ENCODE peak calls at places on chromosomes 1 and 21, in four cellular contexts. One of them, this sample, is unnamed.

GRCh38 chr1:179817056-179817455 is 60.5 kb downstream of the TOR1AIP2 start:
- DNase-seq in K562: no peak
- DNase-seq in GM12878: no peak
- DNase-seq in HepG2: no peak
- DNase-seq in this sample: no peak

GRCh38 chr1:3902111-3902511 is 2.0 kb upstream of the C1orf174 start:
- DNase-seq in K562: no peak
- DNase-seq in GM12878: no peak
- DNase-seq in HepG2: no peak
- DNase-seq in this sample: no peak

GRCh38 chr1:3898994-3899775 is 887 bp downstream of the C1orf174 start:
- DNase-seq in K562: no peak
- DNase-seq in GM12878: no peak
- DNase-seq in HepG2: peak; percentile 43
- DNase-seq in this sample: no peak

GRCh38 chr1:54989968-54990810 is 8.5 kb upstream of the BSND start:
- DNase-seq in K562: no peak
- DNase-seq in GM12878: no peak
- DNase-seq in HepG2: no peak
- DNase-seq in this sample: no peak

GRCh38 chr1:62875676-62876075 is 91.7 kb downstream of the ATG4C start:
- DNase-seq in K562: no peak
- DNase-seq in GM12878: no peak
- DNase-seq in HepG2: no peak
- DNase-seq in this sample: no peak

GRCh38 chr1:25695066-25695990 is 78.7 kb downstream of the MAN1C1 start:
- DNase-seq in K562: peak; percentile 46
- DNase-seq in GM12878: no peak
- DNase-seq in HepG2: peak; percentile 66
- DNase-seq in this sample: peak; percentile 54

GRCh38 chr21:26469789-26470188 is 103.3 kb downstream of the CYYR1 start:
- DNase-seq in K562: no peak
- DNase-seq in GM12878: no peak
- DNase-seq in HepG2: no peak
- DNase-seq in this sample: no peak

GRCh38 chr1:221392453-221392852 is 349.4 kb downstream of the DUSP10 start:
- DNase-seq in K562: no peak
- DNase-seq in GM12878: no peak
- DNase-seq in HepG2: no peak
- DNase-seq in this sample: no peak

GRCh38 chr1:236016782-236017400 is 48.0 kb downstream of the NID1 start:
- DNase-seq in K562: no peak
- DNase-seq in GM12878: no peak
- DNase-seq in HepG2: no peak
- DNase-seq in this sample: no peak

GRCh38 chr1:209556159-209556690 is 27.3 kb upstream of the CAMK1G start:
- DNase-seq in K562: no peak
- DNase-seq in GM12878: no peak
- DNase-seq in HepG2: no peak
- DNase-seq in this sample: no peak

GRCh38 chr1:115365738-115366137 is 27.7 kb upstream of the NGF start:
- DNase-seq in K562: no peak
- DNase-seq in GM12878: no peak
- DNase-seq in HepG2: no peak
- DNase-seq in this sample: no peak

GRCh38 chr1:224486801-224487583 is 52.4 kb upstream of the WDR26 start:
- DNase-seq in K562: no peak
- DNase-seq in GM12878: no peak
- DNase-seq in HepG2: no peak
- DNase-seq in this sample: no peak

GRCh38 chr1:160779662-160780397 is 16.1 kb upstream of the LY9 start:
- DNase-seq in K562: peak; percentile 75
- DNase-seq in GM12878: no peak
- DNase-seq in HepG2: peak; percentile 58
- DNase-seq in this sample: peak; percentile 84

GRCh38 chr1:200058341-200058740 is 30.8 kb downstream of the NR5A2 start:
- DNase-seq in K562: no peak
- DNase-seq in GM12878: no peak
- DNase-seq in HepG2: no peak
- DNase-seq in this sample: no peak

GRCh38 chr1:93839756-93840155 is 39.2 kb downstream of the DNTTIP2 start:
- DNase-seq in K562: no peak
- DNase-seq in GM12878: no peak
- DNase-seq in HepG2: no peak
- DNase-seq in this sample: no peak

GRCh38 chr1:79044974-79045650 is 38.6 kb upstream of the ADGRL4 start:
- DNase-seq in K562: no peak
- DNase-seq in GM12878: no peak
- DNase-seq in HepG2: no peak
- DNase-seq in this sample: peak; percentile 46

GRCh38 chr1:5161372-5161771 is 507.0 kb downstream of the AJAP1 start:
- DNase-seq in K562: no peak
- DNase-seq in GM12878: no peak
- DNase-seq in HepG2: no peak
- DNase-seq in this sample: no peak

GRCh38 chr1:221336141-221336540 is 405.7 kb downstream of the DUSP10 start:
- DNase-seq in K562: no peak
- DNase-seq in GM12878: no peak
- DNase-seq in HepG2: peak; percentile 11
- DNase-seq in this sample: no peak

GRCh38 chr1:223711173-223711572 is 1.2 kb upstream of the CAPN2 start:
- DNase-seq in K562: no peak
- DNase-seq in GM12878: no peak
- DNase-seq in HepG2: no peak
- DNase-seq in this sample: no peak

GRCh38 chr1:227058321-227058751 is 118.2 kb downstream of the COQ8A start:
- DNase-seq in K562: no peak
- DNase-seq in GM12878: no peak
- DNase-seq in HepG2: no peak
- DNase-seq in this sample: no peak

GRCh38 chr1:32179443-32180185 is at the start of gene TXLNA:
- DNase-seq in K562: peak; percentile 99
- DNase-seq in GM12878: peak; percentile 60
- DNase-seq in HepG2: peak; percentile 86
- DNase-seq in this sample: peak; percentile 92

GRCh38 chr1:232524056-232524455 is 105.9 kb downstream of the SIPA1L2 start:
- DNase-seq in K562: no peak
- DNase-seq in GM12878: no peak
- DNase-seq in HepG2: no peak
- DNase-seq in this sample: no peak

GRCh38 chr1:102550729-102551384 is 554.1 kb upstream of the OLFM3 start:
- DNase-seq in K562: no peak
- DNase-seq in GM12878: no peak
- DNase-seq in HepG2: peak; percentile 22
- DNase-seq in this sample: peak; percentile 75

GRCh38 chr1:16905856-16906702 is 10.3 kb downstream of the RNU1-2 start:
- DNase-seq in K562: no peak
- DNase-seq in GM12878: no peak
- DNase-seq in HepG2: no peak
- DNase-seq in this sample: no peak

GRCh38 chr1:47993356-47993755 is 3.8 kb downstream of the TRABD2B start:
- DNase-seq in K562: no peak
- DNase-seq in GM12878: no peak
- DNase-seq in HepG2: no peak
- DNase-seq in this sample: no peak

GRCh38 chr1:101846820-101847219 is 149.9 kb downstream of the OLFM3 start:
- DNase-seq in K562: no peak
- DNase-seq in GM12878: no peak
- DNase-seq in HepG2: no peak
- DNase-seq in this sample: peak; percentile 24

GRCh38 chr1:221093903-221094865 is 214.9 kb downstream of the HLX start:
- DNase-seq in K562: no peak
- DNase-seq in GM12878: no peak
- DNase-seq in HepG2: no peak
- DNase-seq in this sample: no peak

GRCh38 chr1:230891413-230891812 is 23.1 kb upstream of the C1orf198 start:
- DNase-seq in K562: no peak
- DNase-seq in GM12878: no peak
- DNase-seq in HepG2: no peak
- DNase-seq in this sample: no peak

GRCh38 chr1:110346690-110347089 is 7.5 kb downstream of the RBM15 start:
- DNase-seq in K562: no peak
- DNase-seq in GM12878: no peak
- DNase-seq in HepG2: no peak
- DNase-seq in this sample: no peak

GRCh38 chr1:87450136-87450535 is 121.5 kb downstream of the LMO4 start:
- DNase-seq in K562: no peak
- DNase-seq in GM12878: no peak
- DNase-seq in HepG2: no peak
- DNase-seq in this sample: no peak

GRCh38 chr1:64828829-64829228 is 84.0 kb downstream of the RAVER2 start:
- DNase-seq in K562: no peak
- DNase-seq in GM12878: no peak
- DNase-seq in HepG2: no peak
- DNase-seq in this sample: no peak

GRCh38 chr21:29034678-29035077 is 10.2 kb downstream of the USP16 start:
- DNase-seq in K562: no peak
- DNase-seq in GM12878: no peak
- DNase-seq in HepG2: no peak
- DNase-seq in this sample: no peak

GRCh38 chr1:13224480-13225060 is 1.4 kb downstream of the PRAMEF18 start:
- DNase-seq in K562: no peak
- DNase-seq in GM12878: no peak
- DNase-seq in HepG2: no peak
- DNase-seq in this sample: no peak

GRCh38 chr1:13228343-13228781 is 2.4 kb upstream of the PRAMEF18 start:
- DNase-seq in K562: peak; percentile 19
- DNase-seq in GM12878: no peak
- DNase-seq in HepG2: no peak
- DNase-seq in this sample: peak; percentile 16
- TF ChIP-seq USF2 in K562: no peak
- TF ChIP-seq USF2 in GM12878: no peak
- TF ChIP-seq USF2 in HepG2: no peak
- TF ChIP-seq USF2 in this sample: no peak

GRCh38 chr1:168774241-168774640 is 45.2 kb upstream of the DPT start:
- DNase-seq in K562: no peak
- DNase-seq in GM12878: no peak
- DNase-seq in HepG2: no peak
- DNase-seq in this sample: no peak
- TF ChIP-seq NR2C2 in K562: no peak
- TF ChIP-seq NR2C2 in GM12878: no peak
- TF ChIP-seq NR2C2 in HepG2: no peak
- TF ChIP-seq NR2C2 in this sample: no peak

GRCh38 chr1:204254031-204254661 is 40.4 kb upstream of the GOLT1A start:
- DNase-seq in K562: no peak
- DNase-seq in GM12878: no peak
- DNase-seq in HepG2: peak; percentile 97
- DNase-seq in this sample: no peak
- TF ChIP-seq TCF7 in K562: no peak
- TF ChIP-seq TCF7 in GM12878: no peak
- TF ChIP-seq TCF7 in HepG2: no peak
- TF ChIP-seq TCF7 in this sample: no peak

DNA sequence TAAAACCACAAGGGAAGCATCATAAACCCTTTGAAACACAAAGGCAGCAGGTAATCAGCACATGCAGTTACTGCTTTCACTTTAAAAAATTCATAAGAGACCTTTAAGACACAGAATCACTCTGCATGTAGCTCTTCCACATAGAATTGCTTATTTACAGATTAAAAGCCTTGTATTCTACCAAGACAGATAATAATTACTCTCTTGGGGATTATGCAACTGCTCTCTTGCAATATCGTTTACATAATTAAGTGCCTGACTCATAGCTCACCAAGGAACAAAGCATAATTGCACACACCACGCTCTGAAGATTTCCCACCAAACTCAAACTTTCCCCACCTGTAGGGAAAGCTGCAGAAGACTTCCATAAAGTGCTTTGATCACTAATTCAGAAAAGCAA is 87.9 kb downstream of the VAV3 start:
- DNase-seq in K562: no peak
- DNase-seq in GM12878: no peak
- DNase-seq in HepG2: no peak
- DNase-seq in this sample: no peak
- TF ChIP-seq USF2 in K562: no peak
- TF ChIP-seq USF2 in GM12878: no peak
- TF ChIP-seq USF2 in HepG2: no peak
- TF ChIP-seq USF2 in this sample: no peak

GRCh38 chr1:100523038-100523649 is 14.8 kb upstream of the GPR88 start:
- DNase-seq in K562: no peak
- DNase-seq in GM12878: peak; percentile 21
- DNase-seq in HepG2: no peak
- DNase-seq in this sample: no peak
- TF ChIP-seq NR2C2 in K562: no peak
- TF ChIP-seq NR2C2 in GM12878: no peak
- TF ChIP-seq NR2C2 in HepG2: no peak
- TF ChIP-seq NR2C2 in this sample: no peak

GRCh38 chr1:243950166-243950565 is 100.1 kb upstream of the AKT3 start:
- DNase-seq in K562: no peak
- DNase-seq in GM12878: no peak
- DNase-seq in HepG2: peak; percentile 11
- DNase-seq in this sample: no peak
- TF ChIP-seq TCF7 in K562: no peak
- TF ChIP-seq TCF7 in GM12878: no peak
- TF ChIP-seq TCF7 in HepG2: no peak
- TF ChIP-seq TCF7 in this sample: no peak

GRCh38 chr1:168834225-168834872 is 105.3 kb upstream of the DPT start:
- DNase-seq in K562: no peak
- DNase-seq in GM12878: peak; percentile 13
- DNase-seq in HepG2: peak; percentile 96
- DNase-seq in this sample: no peak
- TF ChIP-seq USF2 in K562: no peak
- TF ChIP-seq USF2 in GM12878: no peak
- TF ChIP-seq USF2 in HepG2: peak; percentile 30
- TF ChIP-seq USF2 in this sample: no peak

This sample was measured in WTC11.